ENCODE peak calls at places on chromosomes 11 and 22, in eight cellular contexts. W is fibroblast of lung; C is neural progenitor cell; U is HL-60; G is CD4-positive, alpha-beta memory T cell; Z is ascending aorta; B is PC-3; T is lower lobe of right lung. M is an unnamed sample.

GRCh38 chr11:85685820-85686459 is at the start of gene CCDC89:
- DNase-seq in B (peak; percentile 15), T (peak; percentile 54), U (no peak), G (no peak), Z (peak; percentile 33), W (peak; percentile 99), C (peak; percentile 18), M (no peak)

GRCh38 chr11:69005631-69006368 is 7.2 kb downstream of the MRGPRF start:
- DNase-seq in W (no peak), U (no peak), G (no peak), T (no peak), Z (no peak), C (no peak), B (no peak), M (no peak)

GRCh38 chr11:10387209-10388083 is 67.6 kb upstream of the AMPD3 start:
- DNase-seq in T (no peak), Z (no peak), B (peak; percentile 53), U (no peak), G (no peak), W (peak; percentile 97), C (no peak), M (peak; percentile 65)

GRCh38 chr11:79069504-79069903 is 371.3 kb downstream of the TENM4 start:
- DNase-seq in Z (no peak), B (no peak), C (no peak), U (no peak), T (no peak), W (no peak), G (no peak), M (no peak)

GRCh38 chr11:118342503-118343161 is at the start of gene CD3D:
- DNase-seq in T (no peak), B (no peak), Z (no peak), U (no peak), W (no peak), C (no peak), G (peak; percentile 86), M (peak; percentile 39)

GRCh38 chr22:23060612-23061400 is 9.5 kb upstream of the GNAZ start:
- DNase-seq in Z (no peak), C (no peak), B (no peak), G (no peak), T (peak; percentile 32), W (no peak), U (no peak), M (peak; percentile 11)

GRCh38 chr22:20562607-20563463 is 55.4 kb downstream of the MED15 start:
- DNase-seq in T (no peak), U (no peak), W (no peak), Z (no peak), G (no peak), C (no peak), B (no peak), M (no peak)

GRCh38 chr22:40247976-40248375 is 70.3 kb downstream of the TNRC6B start:
- DNase-seq in B (no peak), Z (no peak), G (peak; percentile 82), W (no peak), U (no peak), T (no peak), C (no peak), M (peak; percentile 50)

GRCh38 chr11:12686246-12687060 is 12.2 kb downstream of the TEAD1 start:
- DNase-seq in C (no peak), W (no peak), Z (no peak), G (no peak), T (no peak), U (no peak), B (peak; percentile 39), M (no peak)

GRCh38 chr11:93131709-93132108 is 66.1 kb downstream of the SLC36A4 start:
- DNase-seq in C (peak; percentile 57), T (no peak), U (peak; percentile 8), W (no peak), G (no peak), B (peak; percentile 8), Z (no peak), M (no peak)

GRCh38 chr11:94934362-94934761 is 39.0 kb downstream of the CWC15 start:
- DNase-seq in Z (no peak), C (peak; percentile 56), T (no peak), B (no peak), G (no peak), U (no peak), W (peak; percentile 54), M (no peak)

GRCh38 chr22:25402160-25402500 is 162.3 kb upstream of the GRK3 start:
- DNase-seq in B (no peak), T (no peak), C (no peak), U (no peak), W (no peak), Z (no peak), G (no peak), M (no peak)

GRCh38 chr22:17724241-17724640 is 50.0 kb downstream of the BID start:
- DNase-seq in G (no peak), U (no peak), T (no peak), C (no peak), W (peak; percentile 45), B (no peak), Z (no peak), M (no peak)

GRCh38 chr11:133917921-133918605 is 38.7 kb downstream of the IGSF9B start:
- DNase-seq in W (no peak), Z (no peak), G (no peak), T (no peak), U (no peak), C (peak; percentile 25), B (no peak), M (no peak)

GRCh38 chr11:107139396-107139795 is 121.1 kb upstream of the GUCY1A2 start:
- DNase-seq in G (no peak), U (no peak), B (no peak), C (no peak), T (no peak), W (no peak), Z (no peak), M (no peak)

GRCh38 chr11:35485656-35486318 is 39.6 kb downstream of the PAMR1 start:
- DNase-seq in C (peak; percentile 88), G (peak; percentile 54), W (peak; percentile 78), B (peak; percentile 92), U (peak; percentile 65), Z (peak; percentile 10), T (peak; percentile 83), M (peak; percentile 76)

GRCh38 chr11:112085822-112086421 is 634 bp downstream of the TIMM8B start:
- DNase-seq in U (peak; percentile 32), W (peak; percentile 36), T (no peak), B (peak; percentile 25), G (no peak), Z (no peak), C (no peak), M (peak; percentile 28)

GRCh38 chr11:126838779-126839178 is 161.8 kb downstream of the KIRREL3 start:
- DNase-seq in G (no peak), B (no peak), U (no peak), T (no peak), Z (no peak), W (no peak), C (no peak), M (no peak)

GRCh38 chr22:41681616-41682015 is 7.1 kb downstream of the SNU13 start:
- DNase-seq in B (no peak), C (no peak), U (no peak), G (no peak), T (no peak), W (no peak), Z (no peak), M (no peak)
- H3K27ac ChIP-seq in B (peak overlapping the region; percentile 69), C (no peak overlapping the region), U (peak overlapping the region; percentile 70), G (peak overlapping the region; percentile 86), T (peak overlapping the region; percentile 88), W (peak overlapping the region; percentile 91), Z (no peak overlapping the region), M (peak overlapping the region; percentile 91)

DNA sequence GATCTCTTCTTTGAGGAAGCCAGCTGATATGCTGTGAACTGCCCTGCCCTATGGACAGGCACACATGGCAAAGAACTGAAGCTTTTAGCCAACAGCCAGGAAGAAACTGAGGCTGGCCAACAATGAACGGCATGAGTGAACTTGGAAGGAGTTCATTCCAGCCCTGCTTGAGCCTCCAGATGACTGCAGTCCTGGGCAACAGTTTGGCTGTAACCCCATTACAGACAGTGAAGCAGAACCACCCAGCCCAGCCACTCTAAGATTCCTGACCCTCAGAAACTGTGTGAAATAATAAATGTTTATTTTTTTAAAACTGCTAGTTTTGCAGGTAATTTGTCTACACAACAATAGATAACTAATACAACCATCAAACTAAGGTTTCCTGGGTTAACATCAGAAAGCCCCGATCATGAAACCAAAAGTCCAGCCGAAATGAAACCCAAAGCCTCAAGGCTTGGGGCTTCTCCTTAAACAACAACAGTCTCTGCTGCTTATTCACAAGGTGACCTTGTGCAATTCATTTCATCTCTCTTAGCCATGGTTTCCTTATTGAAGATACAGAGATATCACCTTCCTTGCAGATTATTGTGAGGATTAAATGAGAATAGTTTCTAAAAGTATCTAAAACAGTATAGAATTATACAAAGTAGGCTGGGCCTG is 31.4 kb downstream of the PAK1 start:
- DNase-seq in G (no peak), W (no peak), C (no peak), U (no peak), Z (no peak), T (no peak), B (no peak), M (no peak)
- H3K27ac ChIP-seq in G (no peak overlapping the region), W (no peak overlapping the region), C (no peak overlapping the region), U (no peak overlapping the region), Z (no peak overlapping the region), T (no peak overlapping the region), B (no peak overlapping the region), M (no peak overlapping the region)

GRCh38 chr11:380095-380480 is 10.8 kb downstream of the B4GALNT4 start:
- DNase-seq in W (no peak), T (no peak), B (no peak), Z (no peak), U (no peak), G (no peak), C (no peak), M (no peak)

GRCh38 chr11:377883-378500 is 8.7 kb downstream of the B4GALNT4 start:
- DNase-seq in U (no peak), W (no peak), T (no peak), G (no peak), B (no peak), C (no peak), Z (no peak), M (no peak)

GRCh38 chr11:380996-381395 is 11.7 kb downstream of the B4GALNT4 start:
- DNase-seq in G (no peak), C (no peak), T (no peak), U (no peak), W (no peak), Z (no peak), B (no peak), M (no peak)

GRCh38 chr11:380491-380890 is 11.2 kb downstream of the B4GALNT4 start:
- DNase-seq in B (no peak), U (no peak), G (no peak), T (no peak), Z (no peak), C (no peak), W (no peak), M (no peak)

GRCh38 chr11:379205-380094 is 10.2 kb downstream of the B4GALNT4 start:
- DNase-seq in G (no peak), C (no peak), W (no peak), T (no peak), Z (no peak), B (no peak), U (no peak), M (no peak)
- H3K27ac ChIP-seq in G (no peak overlapping the region), C (no peak overlapping the region), W (no peak overlapping the region), T (no peak overlapping the region), Z (no peak overlapping the region), B (no peak overlapping the region), U (no peak overlapping the region), M (no peak overlapping the region)

DNA sequence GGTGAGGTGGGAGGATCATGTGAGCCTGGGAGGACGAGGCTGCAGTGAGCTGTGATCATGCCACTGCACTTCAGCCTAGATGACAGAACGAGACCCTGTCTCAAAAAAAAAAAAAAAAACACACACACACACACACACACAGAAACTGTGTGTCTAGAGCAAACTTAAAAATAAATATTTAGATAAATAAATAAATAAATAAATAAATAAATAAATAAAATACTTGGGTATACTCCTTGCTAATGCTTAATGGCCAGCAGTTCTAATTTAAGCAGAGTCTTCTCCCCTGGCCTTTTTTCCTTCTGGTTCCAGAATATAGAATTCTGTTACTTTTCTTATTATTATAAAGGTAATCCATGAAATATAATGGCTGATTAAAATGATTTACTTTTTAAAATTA is 5.1 kb upstream of the ARL2 start:
- DNase-seq in B (no peak), W (no peak), Z (no peak), U (no peak), G (no peak), C (no peak), T (no peak), M (no peak)
- H3K27ac ChIP-seq in B (no peak overlapping the region), W (no peak overlapping the region), Z (no peak overlapping the region), U (no peak overlapping the region), G (no peak overlapping the region), C (no peak overlapping the region), T (no peak overlapping the region), M (no peak overlapping the region)